ENCODE peak calls at places on chromosomes 13 and 19, in seven cellular contexts. One of them, this sample, is unnamed.

GRCh38 chr13:111269508-111269907 is 50.9 kb upstream of the TEX29 start:
- DNase-seq in GM23248: no peak
- DNase-seq in stomach: no peak
- DNase-seq in transverse colon: no peak
- DNase-seq in HL-60: no peak
- DNase-seq in CD4-positive, CD25-positive, alpha-beta regulatory T cell: no peak
- DNase-seq in CD8-positive, alpha-beta T cell: no peak
- DNase-seq in this sample: no peak

GRCh38 chr19:47713046-47714021 is at the start of gene EHD2:
- DNase-seq in GM23248: peak; percentile 89
- DNase-seq in stomach: peak; percentile 59
- DNase-seq in transverse colon: peak; percentile 50
- DNase-seq in HL-60: peak; percentile 46
- DNase-seq in CD4-positive, CD25-positive, alpha-beta regulatory T cell: peak; percentile 15
- DNase-seq in CD8-positive, alpha-beta T cell: peak; percentile 67
- DNase-seq in this sample: no peak

GRCh38 chr13:69571606-69572323 is 535.9 kb upstream of the ATXN8OS start:
- DNase-seq in GM23248: no peak
- DNase-seq in stomach: no peak
- DNase-seq in transverse colon: no peak
- DNase-seq in HL-60: no peak
- DNase-seq in CD4-positive, CD25-positive, alpha-beta regulatory T cell: no peak
- DNase-seq in CD8-positive, alpha-beta T cell: no peak
- DNase-seq in this sample: no peak

GRCh38 chr19:49956113-49956491 is 4.9 kb downstream of the SIGLEC11 start:
- DNase-seq in GM23248: no peak
- DNase-seq in stomach: no peak
- DNase-seq in transverse colon: no peak
- DNase-seq in HL-60: no peak
- DNase-seq in CD4-positive, CD25-positive, alpha-beta regulatory T cell: no peak
- DNase-seq in CD8-positive, alpha-beta T cell: no peak
- DNase-seq in this sample: no peak

GRCh38 chr13:39597828-39598227 is 5.2 kb downstream of the LHFPL6 start:
- DNase-seq in GM23248: peak; percentile 63
- DNase-seq in stomach: no peak
- DNase-seq in transverse colon: no peak
- DNase-seq in HL-60: no peak
- DNase-seq in CD4-positive, CD25-positive, alpha-beta regulatory T cell: no peak
- DNase-seq in CD8-positive, alpha-beta T cell: no peak
- DNase-seq in this sample: no peak

GRCh38 chr13:64884976-64885375 is 2345.2 kb downstream of the PCDH9 start:
- DNase-seq in GM23248: no peak
- DNase-seq in stomach: no peak
- DNase-seq in transverse colon: no peak
- DNase-seq in HL-60: no peak
- DNase-seq in CD4-positive, CD25-positive, alpha-beta regulatory T cell: no peak
- DNase-seq in CD8-positive, alpha-beta T cell: no peak
- DNase-seq in this sample: no peak

GRCh38 chr13:51955281-51955771 is 55.9 kb downstream of the ATP7B start:
- DNase-seq in GM23248: no peak
- DNase-seq in stomach: no peak
- DNase-seq in transverse colon: peak; percentile 73
- DNase-seq in HL-60: no peak
- DNase-seq in CD4-positive, CD25-positive, alpha-beta regulatory T cell: no peak
- DNase-seq in CD8-positive, alpha-beta T cell: no peak
- DNase-seq in this sample: no peak

GRCh38 chr13:26619321-26619720 is 61.8 kb downstream of the WASF3 start:
- DNase-seq in GM23248: peak; percentile 91
- DNase-seq in stomach: no peak
- DNase-seq in transverse colon: no peak
- DNase-seq in HL-60: no peak
- DNase-seq in CD4-positive, CD25-positive, alpha-beta regulatory T cell: no peak
- DNase-seq in CD8-positive, alpha-beta T cell: no peak
- DNase-seq in this sample: no peak

GRCh38 chr19:21839966-21840365 is 4.0 kb upstream of the ZNF43 start:
- DNase-seq in GM23248: no peak
- DNase-seq in stomach: no peak
- DNase-seq in transverse colon: no peak
- DNase-seq in HL-60: no peak
- DNase-seq in CD4-positive, CD25-positive, alpha-beta regulatory T cell: no peak
- DNase-seq in CD8-positive, alpha-beta T cell: no peak
- DNase-seq in this sample: no peak

GRCh38 chr13:95267662-95268369 is 33.4 kb downstream of the ABCC4 start:
- DNase-seq in GM23248: peak; percentile 68
- DNase-seq in stomach: peak; percentile 33
- DNase-seq in transverse colon: peak; percentile 40
- DNase-seq in HL-60: no peak
- DNase-seq in CD4-positive, CD25-positive, alpha-beta regulatory T cell: no peak
- DNase-seq in CD8-positive, alpha-beta T cell: no peak
- DNase-seq in this sample: no peak

GRCh38 chr13:50309872-50310594 is 294.8 kb downstream of the KCNRG start:
- DNase-seq in GM23248: no peak
- DNase-seq in stomach: no peak
- DNase-seq in transverse colon: no peak
- DNase-seq in HL-60: no peak
- DNase-seq in CD4-positive, CD25-positive, alpha-beta regulatory T cell: no peak
- DNase-seq in CD8-positive, alpha-beta T cell: no peak
- DNase-seq in this sample: no peak

GRCh38 chr13:77383097-77383496 is 56.2 kb upstream of the MYCBP2 start:
- DNase-seq in GM23248: no peak
- DNase-seq in stomach: no peak
- DNase-seq in transverse colon: no peak
- DNase-seq in HL-60: no peak
- DNase-seq in CD4-positive, CD25-positive, alpha-beta regulatory T cell: no peak
- DNase-seq in CD8-positive, alpha-beta T cell: no peak
- DNase-seq in this sample: no peak

GRCh38 chr19:40549007-40549708 is 27.5 kb upstream of the SHKBP1 start:
- DNase-seq in GM23248: peak; percentile 56
- DNase-seq in stomach: peak; percentile 72
- DNase-seq in transverse colon: peak; percentile 59
- DNase-seq in HL-60: peak; percentile 21
- DNase-seq in CD4-positive, CD25-positive, alpha-beta regulatory T cell: peak; percentile 49
- DNase-seq in CD8-positive, alpha-beta T cell: peak; percentile 74
- DNase-seq in this sample: peak; percentile 60

GRCh38 chr13:91922969-91923592 is 524.7 kb downstream of the GPC5 start:
- DNase-seq in GM23248: no peak
- DNase-seq in stomach: no peak
- DNase-seq in transverse colon: no peak
- DNase-seq in HL-60: no peak
- DNase-seq in CD4-positive, CD25-positive, alpha-beta regulatory T cell: no peak
- DNase-seq in CD8-positive, alpha-beta T cell: no peak
- DNase-seq in this sample: no peak

DNA sequence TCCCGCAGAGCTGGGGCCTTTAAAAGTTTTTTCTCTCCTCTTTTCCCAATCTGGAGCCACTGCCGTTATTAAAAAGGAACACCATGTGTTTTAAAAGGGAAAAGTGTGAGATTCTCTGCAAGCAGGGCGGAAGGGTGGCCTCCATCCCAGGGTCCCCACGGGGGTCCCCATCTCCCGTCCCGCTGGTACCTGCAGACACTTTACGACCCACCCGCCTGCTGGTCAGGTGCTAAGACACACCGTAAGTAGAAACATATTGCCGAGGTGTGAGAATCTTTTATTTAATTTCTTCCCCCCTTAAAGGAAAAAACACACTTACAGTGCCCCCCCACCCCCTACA is 1.8 kb downstream of the CRLF1 start:
- DNase-seq in GM23248: no peak
- DNase-seq in stomach: no peak
- DNase-seq in transverse colon: no peak
- DNase-seq in HL-60: no peak
- DNase-seq in CD4-positive, CD25-positive, alpha-beta regulatory T cell: no peak
- DNase-seq in CD8-positive, alpha-beta T cell: no peak
- DNase-seq in this sample: no peak
- H3K4me3 ChIP-seq in GM23248: no peak overlapping the region
- H3K4me3 ChIP-seq in stomach: peak overlapping the region; percentile 33
- H3K4me3 ChIP-seq in transverse colon: no peak overlapping the region
- H3K4me3 ChIP-seq in HL-60: no peak overlapping the region
- H3K4me3 ChIP-seq in CD4-positive, CD25-positive, alpha-beta regulatory T cell: no peak overlapping the region
- H3K4me3 ChIP-seq in CD8-positive, alpha-beta T cell: no peak overlapping the region
- H3K4me3 ChIP-seq in this sample: no peak overlapping the region

DNA sequence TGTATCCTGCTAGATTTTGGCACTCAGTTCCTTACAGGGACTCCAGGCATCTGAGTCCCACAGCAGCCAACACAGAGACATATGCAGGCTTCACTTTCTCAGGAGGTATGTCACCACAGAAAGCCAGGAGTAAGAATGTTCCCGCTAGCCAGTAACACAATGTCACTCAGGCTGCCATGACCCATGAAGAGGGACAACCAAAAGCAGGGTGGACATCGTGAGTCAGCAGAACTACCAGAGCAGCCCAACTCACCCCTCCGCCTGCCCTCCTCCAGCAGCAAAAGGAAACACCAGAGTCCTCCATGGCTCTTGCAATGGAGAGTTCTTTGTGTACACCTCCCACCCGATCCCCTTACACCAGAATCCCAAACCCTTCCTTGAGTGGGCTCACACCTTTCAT is 95.4 kb downstream of the CRYL1 start:
- DNase-seq in GM23248: no peak
- DNase-seq in stomach: no peak
- DNase-seq in transverse colon: no peak
- DNase-seq in HL-60: no peak
- DNase-seq in CD4-positive, CD25-positive, alpha-beta regulatory T cell: no peak
- DNase-seq in CD8-positive, alpha-beta T cell: no peak
- DNase-seq in this sample: no peak
- H3K27ac ChIP-seq in GM23248: no peak overlapping the region
- H3K27ac ChIP-seq in stomach: no peak overlapping the region
- H3K27ac ChIP-seq in transverse colon: no peak overlapping the region
- H3K27ac ChIP-seq in HL-60: peak overlapping the region; percentile 51
- H3K27ac ChIP-seq in CD4-positive, CD25-positive, alpha-beta regulatory T cell: no peak overlapping the region
- H3K27ac ChIP-seq in CD8-positive, alpha-beta T cell: no peak overlapping the region
- H3K27ac ChIP-seq in this sample: no peak overlapping the region

GRCh38 chr19:55390461-55390880 is 4.7 kb downstream of the RPL28 start:
- DNase-seq in GM23248: no peak
- DNase-seq in stomach: no peak
- DNase-seq in transverse colon: no peak
- DNase-seq in HL-60: no peak
- DNase-seq in CD4-positive, CD25-positive, alpha-beta regulatory T cell: no peak
- DNase-seq in CD8-positive, alpha-beta T cell: no peak
- DNase-seq in this sample: no peak

GRCh38 chr19:55386515-55386947 is 799 bp downstream of the RPL28 start:
- DNase-seq in GM23248: peak; percentile 69
- DNase-seq in stomach: no peak
- DNase-seq in transverse colon: no peak
- DNase-seq in HL-60: no peak
- DNase-seq in CD4-positive, CD25-positive, alpha-beta regulatory T cell: no peak
- DNase-seq in CD8-positive, alpha-beta T cell: no peak
- DNase-seq in this sample: peak; percentile 9

GRCh38 chr19:55389386-55390317 is 3.9 kb downstream of the RPL28 start:
- DNase-seq in GM23248: no peak
- DNase-seq in stomach: no peak
- DNase-seq in transverse colon: no peak
- DNase-seq in HL-60: no peak
- DNase-seq in CD4-positive, CD25-positive, alpha-beta regulatory T cell: no peak
- DNase-seq in CD8-positive, alpha-beta T cell: no peak
- DNase-seq in this sample: no peak

GRCh38 chr19:55385749-55386514 is at the start of gene RPL28:
- DNase-seq in GM23248: peak; percentile 99
- DNase-seq in stomach: peak; percentile 98
- DNase-seq in transverse colon: peak; percentile 99
- DNase-seq in HL-60: peak; percentile 96
- DNase-seq in CD4-positive, CD25-positive, alpha-beta regulatory T cell: peak; percentile 97
- DNase-seq in CD8-positive, alpha-beta T cell: peak; percentile 99
- DNase-seq in this sample: peak; percentile 97

DNA sequence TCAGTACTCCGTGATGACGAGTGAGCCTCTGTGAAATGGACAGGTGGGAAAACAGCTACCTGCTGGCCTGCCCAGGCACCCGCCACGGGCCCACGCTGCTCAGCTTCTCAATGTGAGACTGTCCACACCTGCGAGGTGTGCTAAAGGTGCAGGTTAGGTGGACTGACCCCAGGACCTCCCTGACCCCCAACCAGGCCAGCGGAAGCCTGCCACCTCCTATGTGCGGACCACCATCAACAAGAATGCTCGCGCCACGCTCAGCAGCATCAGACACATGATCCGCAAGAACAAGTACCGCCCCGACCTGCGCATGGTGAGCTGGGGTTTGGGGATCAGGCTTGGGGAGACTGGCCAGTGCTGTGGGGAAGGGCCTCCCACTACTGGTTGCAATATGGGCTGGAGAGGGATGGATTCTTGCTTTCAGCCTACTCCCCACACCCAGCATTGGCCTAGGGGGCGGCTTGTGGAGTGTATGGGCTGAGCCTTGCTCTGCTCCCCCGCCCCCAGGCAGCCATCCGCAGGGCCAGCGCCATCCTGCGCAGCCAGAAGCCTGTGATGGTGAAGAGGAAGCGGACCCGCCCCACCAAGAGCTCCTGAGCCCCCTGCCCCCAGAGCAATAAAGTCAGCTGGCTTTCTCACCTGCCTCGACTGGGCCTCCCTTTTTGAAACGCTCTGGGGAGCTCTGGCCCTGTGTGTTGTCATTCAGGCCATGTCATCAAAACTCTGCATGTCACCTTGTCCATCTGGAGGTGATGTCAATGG is 2.2 kb downstream of the RPL28 start:
- DNase-seq in GM23248: no peak
- DNase-seq in stomach: no peak
- DNase-seq in transverse colon: no peak
- DNase-seq in HL-60: no peak
- DNase-seq in CD4-positive, CD25-positive, alpha-beta regulatory T cell: no peak
- DNase-seq in CD8-positive, alpha-beta T cell: no peak
- DNase-seq in this sample: no peak
- H3K4me3 ChIP-seq in GM23248: peak overlapping the region; percentile 94
- H3K4me3 ChIP-seq in stomach: peak overlapping the region; percentile 79
- H3K4me3 ChIP-seq in transverse colon: no peak overlapping the region
- H3K4me3 ChIP-seq in HL-60: peak overlapping the region; percentile 90
- H3K4me3 ChIP-seq in CD4-positive, CD25-positive, alpha-beta regulatory T cell: peak overlapping the region; percentile 90
- H3K4me3 ChIP-seq in CD8-positive, alpha-beta T cell: peak overlapping the region; percentile 75
- H3K4me3 ChIP-seq in this sample: no peak overlapping the region

GRCh38 chr19:46700704-46701103 is 16.2 kb downstream of the PRKD2 start:
- DNase-seq in GM23248: no peak
- DNase-seq in stomach: no peak
- DNase-seq in transverse colon: no peak
- DNase-seq in HL-60: no peak
- DNase-seq in CD4-positive, CD25-positive, alpha-beta regulatory T cell: no peak
- DNase-seq in CD8-positive, alpha-beta T cell: no peak
- DNase-seq in this sample: no peak

GRCh38 chr19:46698395-46699321 is 18.3 kb downstream of the PRKD2 start:
- DNase-seq in GM23248: no peak
- DNase-seq in stomach: no peak
- DNase-seq in transverse colon: no peak
- DNase-seq in HL-60: no peak
- DNase-seq in CD4-positive, CD25-positive, alpha-beta regulatory T cell: no peak
- DNase-seq in CD8-positive, alpha-beta T cell: no peak
- DNase-seq in this sample: no peak

DNA sequence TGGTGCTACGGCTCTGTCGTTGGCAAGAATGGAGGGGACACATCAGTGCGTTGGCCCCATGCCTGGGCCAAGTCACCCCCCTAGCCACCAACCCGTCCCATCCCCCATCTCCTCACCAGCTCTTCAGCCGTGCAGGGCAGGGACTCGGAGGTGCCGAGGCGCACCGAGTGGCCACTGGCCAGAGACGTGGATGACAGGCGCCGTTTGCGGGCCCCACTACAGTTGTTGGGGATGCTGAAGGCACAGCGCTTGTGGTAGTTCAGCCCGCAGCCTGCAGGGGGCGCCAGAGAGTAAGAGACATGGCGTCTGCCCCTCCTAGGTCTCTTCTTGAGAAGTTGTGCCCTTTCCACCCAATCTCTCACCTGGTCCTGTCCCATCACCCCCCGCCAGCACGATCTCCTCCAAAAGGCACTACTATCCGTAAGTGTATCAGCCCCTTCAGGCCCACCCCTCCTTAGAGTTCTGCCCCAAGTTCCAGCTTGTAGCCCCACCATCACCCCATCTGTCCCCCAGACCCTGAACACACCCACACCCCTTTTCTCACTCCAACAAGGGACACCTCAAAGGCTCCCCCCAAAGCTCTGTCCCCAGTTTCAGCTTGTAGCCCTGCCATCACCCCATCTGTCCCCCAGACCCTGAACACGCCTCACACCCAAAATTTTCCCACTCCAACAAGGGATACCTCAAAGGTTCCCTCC is 12.4 kb downstream of the PRKD2 start:
- DNase-seq in GM23248: peak; percentile 50
- DNase-seq in stomach: peak; percentile 85
- DNase-seq in transverse colon: peak; percentile 81
- DNase-seq in HL-60: no peak
- DNase-seq in CD4-positive, CD25-positive, alpha-beta regulatory T cell: peak; percentile 73
- DNase-seq in CD8-positive, alpha-beta T cell: peak; percentile 96
- DNase-seq in this sample: peak; percentile 79
- H3K27ac ChIP-seq in GM23248: no peak overlapping the region
- H3K27ac ChIP-seq in stomach: no peak overlapping the region
- H3K27ac ChIP-seq in transverse colon: no peak overlapping the region
- H3K27ac ChIP-seq in HL-60: no peak overlapping the region
- H3K27ac ChIP-seq in CD4-positive, CD25-positive, alpha-beta regulatory T cell: no peak overlapping the region
- H3K27ac ChIP-seq in CD8-positive, alpha-beta T cell: no peak overlapping the region
- H3K27ac ChIP-seq in this sample: no peak overlapping the region

This sample was measured in effector memory CD4-positive, alpha-beta T cell.